ENCODE peak calls at places on chromosome 11, in eight cellular contexts. One of them, this sample, is unnamed.

GRCh38 chr11:73200256-73200655 is 17.8 kb upstream of the P2RY2 start:
- DNase-seq in AG04450: no peak
- DNase-seq in gastrocnemius medialis: no peak
- DNase-seq in kidney: no peak
- DNase-seq in GM23248: no peak
- DNase-seq in NCI-H774: no peak
- DNase-seq in COR-L47: no peak
- DNase-seq in amygdala: no peak
- DNase-seq in this sample: peak

GRCh38 chr11:14018441-14018840 is 55.9 kb downstream of the SPON1 start:
- DNase-seq in AG04450: no peak
- DNase-seq in gastrocnemius medialis: no peak
- DNase-seq in amygdala: no peak
- DNase-seq in kidney: no peak
- DNase-seq in COR-L47: no peak
- DNase-seq in GM23248: no peak
- DNase-seq in NCI-H774: no peak
- DNase-seq in this sample: no peak

GRCh38 chr11:19525276-19525675 is 187.4 kb upstream of the NAV2 start:
- DNase-seq in amygdala: no peak
- DNase-seq in AG04450: no peak
- DNase-seq in kidney: no peak
- DNase-seq in NCI-H774: no peak
- DNase-seq in COR-L47: no peak
- DNase-seq in gastrocnemius medialis: no peak
- DNase-seq in GM23248: no peak
- DNase-seq in this sample: no peak

GRCh38 chr11:77633856-77634425 is 3.7 kb downstream of the CLNS1A start:
- DNase-seq in NCI-H774: no peak
- DNase-seq in amygdala: no peak
- DNase-seq in AG04450: no peak
- DNase-seq in kidney: no peak
- DNase-seq in COR-L47: no peak
- DNase-seq in gastrocnemius medialis: no peak
- DNase-seq in GM23248: no peak
- DNase-seq in this sample: no peak

GRCh38 chr11:86670179-86670578 is 2.2 kb downstream of the ME3 start:
- DNase-seq in GM23248: no peak
- DNase-seq in amygdala: no peak
- DNase-seq in NCI-H774: no peak
- DNase-seq in kidney: no peak
- DNase-seq in COR-L47: no peak
- DNase-seq in gastrocnemius medialis: no peak
- DNase-seq in AG04450: no peak
- DNase-seq in this sample: peak

GRCh38 chr11:33690290-33691050 is 10.2 kb downstream of the C11orf91 start:
- DNase-seq in COR-L47: no peak
- DNase-seq in NCI-H774: no peak
- DNase-seq in amygdala: peak
- DNase-seq in GM23248: peak
- DNase-seq in kidney: peak
- DNase-seq in gastrocnemius medialis: no peak
- DNase-seq in AG04450: peak
- DNase-seq in this sample: peak

GRCh38 chr11:118845369-118845768 is 38.3 kb upstream of the CXCR5 start:
- DNase-seq in NCI-H774: no peak
- DNase-seq in amygdala: no peak
- DNase-seq in AG04450: no peak
- DNase-seq in kidney: no peak
- DNase-seq in COR-L47: no peak
- DNase-seq in GM23248: peak
- DNase-seq in gastrocnemius medialis: no peak
- DNase-seq in this sample: peak

GRCh38 chr11:21398195-21398594 is 728.8 kb downstream of the NELL1 start:
- DNase-seq in GM23248: no peak
- DNase-seq in gastrocnemius medialis: no peak
- DNase-seq in kidney: no peak
- DNase-seq in NCI-H774: no peak
- DNase-seq in amygdala: no peak
- DNase-seq in COR-L47: no peak
- DNase-seq in AG04450: no peak
- DNase-seq in this sample: peak

GRCh38 chr11:130601141-130601540 is 152.7 kb downstream of the ADAMTS15 start:
- DNase-seq in kidney: peak
- DNase-seq in NCI-H774: no peak
- DNase-seq in COR-L47: no peak
- DNase-seq in amygdala: no peak
- DNase-seq in GM23248: peak
- DNase-seq in AG04450: no peak
- DNase-seq in gastrocnemius medialis: peak
- DNase-seq in this sample: peak

GRCh38 chr11:91261513-91261912 is 963.1 kb upstream of the FAT3 start:
- DNase-seq in COR-L47: no peak
- DNase-seq in kidney: no peak
- DNase-seq in GM23248: no peak
- DNase-seq in amygdala: no peak
- DNase-seq in NCI-H774: no peak
- DNase-seq in AG04450: no peak
- DNase-seq in gastrocnemius medialis: no peak
- DNase-seq in this sample: no peak

GRCh38 chr11:91100432-91100831 is 877.6 kb upstream of the CHORDC1 start:
- DNase-seq in GM23248: no peak
- DNase-seq in NCI-H774: no peak
- DNase-seq in COR-L47: no peak
- DNase-seq in kidney: no peak
- DNase-seq in AG04450: no peak
- DNase-seq in gastrocnemius medialis: no peak
- DNase-seq in amygdala: no peak
- DNase-seq in this sample: peak

GRCh38 chr11:115199501-115199900 is 304.7 kb downstream of the CADM1 start:
- DNase-seq in AG04450: no peak
- DNase-seq in NCI-H774: no peak
- DNase-seq in gastrocnemius medialis: no peak
- DNase-seq in amygdala: no peak
- DNase-seq in COR-L47: no peak
- DNase-seq in kidney: no peak
- DNase-seq in GM23248: peak
- DNase-seq in this sample: peak

GRCh38 chr11:107017104-107017432 is 1.2 kb downstream of the GUCY1A2 start:
- DNase-seq in AG04450: no peak
- DNase-seq in kidney: no peak
- DNase-seq in GM23248: no peak
- DNase-seq in gastrocnemius medialis: no peak
- DNase-seq in amygdala: no peak
- DNase-seq in NCI-H774: no peak
- DNase-seq in COR-L47: no peak
- DNase-seq in this sample: no peak